ENCODE peak calls at places on chromosomes 1 and 21, in ten cellular contexts. P, B, F, Y, Q, G, E, S, C and R are unnamed samples.

GRCh38 chr1:118563969-118564951 is 379.2 kb upstream of the SPAG17 start:
- DNase-seq in P (no peak), B (peak; percentile 22), F (no peak), Y (peak; percentile 3), Q (peak; percentile 1), G (no peak), E (no peak), S (no peak), C (no peak), R (no peak)

GRCh38 chr1:76428027-76428426 is 353.5 kb downstream of the ST6GALNAC3 start:
- DNase-seq in P (no peak), B (no peak), F (no peak), Y (no peak), Q (peak; percentile 16), G (no peak), E (no peak), S (no peak), C (no peak), R (no peak)

GRCh38 chr1:245041058-245041698 is 113.6 kb upstream of the KIF26B start:
- DNase-seq in P (no peak), B (no peak), F (no peak), Y (no peak), Q (no peak), G (no peak), E (no peak), S (no peak), C (no peak), R (no peak)

GRCh38 chr1:24898152-24898908 is 31.7 kb downstream of the RUNX3 start:
- DNase-seq in P (peak; percentile 15), B (peak; percentile 32), F (peak; percentile 56), Y (no peak), Q (peak; percentile 49), G (peak; percentile 69), E (no peak), S (no peak), C (no peak), R (peak; percentile 60)

GRCh38 chr1:87428351-87428750 is 99.7 kb downstream of the LMO4 start:
- DNase-seq in P (no peak), B (no peak), F (no peak), Y (no peak), Q (no peak), G (no peak), E (no peak), S (no peak), C (no peak), R (no peak)

GRCh38 chr1:229664133-229664689 is 38.2 kb downstream of the URB2 start:
- DNase-seq in P (peak; percentile 46), B (no peak), F (no peak), Y (peak; percentile 45), Q (peak; percentile 68), G (no peak), E (no peak), S (no peak), C (peak; percentile 24), R (no peak)

GRCh38 chr1:230124187-230125128 is 57.4 kb downstream of the GALNT2 start:
- DNase-seq in P (peak; percentile 56), B (no peak), F (no peak), Y (no peak), Q (no peak), G (no peak), E (no peak), S (no peak), C (no peak), R (no peak)

GRCh38 chr1:230125633-230126528 is 58.8 kb downstream of the GALNT2 start:
- DNase-seq in P (no peak), B (no peak), F (no peak), Y (no peak), Q (no peak), G (no peak), E (no peak), S (no peak), C (no peak), R (no peak)

GRCh38 chr21:31732538-31732864 is 583 bp upstream of the SCAF4 start:
- DNase-seq in P (peak; percentile 67), B (no peak), F (no peak), Y (peak; percentile 42), Q (no peak), G (no peak), E (no peak), S (no peak), C (no peak), R (no peak)

GRCh38 chr21:31729622-31730343 is 2.1 kb downstream of the SCAF4 start:
- DNase-seq in P (no peak), B (no peak), F (no peak), Y (no peak), Q (no peak), G (no peak), E (no peak), S (no peak), C (no peak), R (no peak)

GRCh38 chr21:31731802-31732537 is at the start of gene SCAF4:
- DNase-seq in P (peak; percentile 91), B (peak; percentile 80), F (peak; percentile 86), Y (peak; percentile 92), Q (peak; percentile 88), G (peak; percentile 87), E (no peak), S (peak; percentile 89), C (peak; percentile 92), R (peak; percentile 96)

GRCh38 chr21:31730687-31731111 is 1.2 kb downstream of the SCAF4 start:
- DNase-seq in P (peak; percentile 30), B (peak; percentile 13), F (no peak), Y (no peak), Q (peak; percentile 48), G (no peak), E (no peak), S (no peak), C (no peak), R (peak; percentile 52)

DNA sequence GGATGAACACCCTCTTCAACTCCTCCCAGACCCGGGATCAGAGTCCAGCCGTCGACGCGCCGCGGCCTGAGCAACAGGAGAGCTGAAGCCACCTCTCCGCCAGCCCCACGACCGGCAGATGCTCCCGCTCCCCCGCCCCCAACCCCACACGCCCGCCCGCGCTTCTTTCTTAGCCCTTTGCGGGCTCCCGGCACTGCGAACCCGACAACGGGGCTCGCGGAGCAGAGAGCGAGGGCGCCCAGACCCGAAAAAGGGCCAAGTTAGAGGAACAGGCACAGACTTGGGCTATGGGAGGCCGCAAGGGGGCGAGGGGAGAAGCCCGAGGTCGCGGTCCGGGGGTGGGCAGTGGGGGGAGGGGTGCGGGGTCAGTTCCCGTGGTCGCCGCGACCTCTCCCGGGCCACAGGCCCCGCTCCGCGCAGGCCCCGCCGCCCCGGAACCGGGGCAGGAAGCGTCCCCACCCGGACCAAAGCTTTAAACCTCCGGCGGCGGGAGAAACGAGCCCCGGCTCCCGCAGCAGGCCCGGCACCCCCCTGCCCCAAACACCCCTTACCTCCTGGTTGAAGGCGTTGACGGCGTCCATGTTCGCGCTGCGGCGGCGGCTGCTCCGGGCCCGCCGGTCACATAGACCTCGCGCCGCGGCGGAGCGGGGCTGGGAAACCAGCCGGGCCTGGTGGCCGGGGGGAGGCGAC is 661 bp downstream of the SCAF4 start:
- DNase-seq in P (no peak), B (no peak), F (peak; percentile 20), Y (no peak), Q (no peak), G (peak; percentile 48), E (no peak), S (peak; percentile 57), C (peak; percentile 56), R (peak; percentile 74)
- TF ChIP-seq CTCF in P (peak; percentile 9), B (no peak), F (no peak), Y (peak; percentile 40), Q (no peak), G (peak; percentile 41), E (no peak), S (no peak), C (peak; percentile 9), R (peak; percentile 20)

DNA sequence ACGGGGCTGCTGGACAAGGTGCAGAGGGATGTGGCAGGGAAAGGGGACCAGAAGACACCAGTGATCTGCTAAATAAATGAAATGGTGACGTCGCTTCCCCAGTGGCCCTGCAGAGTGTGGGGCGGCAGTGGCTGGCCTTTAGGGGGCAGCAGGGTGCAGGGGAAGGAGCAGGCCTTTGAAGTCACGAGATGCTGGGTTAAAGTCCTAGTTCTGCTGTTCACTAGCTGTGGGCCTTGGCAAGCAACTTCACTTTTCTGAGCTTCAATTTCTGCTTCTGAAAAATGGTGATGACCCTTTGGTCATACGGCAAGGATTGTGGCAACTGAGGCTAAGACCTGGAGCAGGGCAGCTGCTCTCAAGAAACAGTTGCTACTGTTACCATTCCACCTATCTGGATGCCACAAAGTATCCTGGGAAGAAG is 9.2 kb upstream of the GALE start:
- DNase-seq in P (peak; percentile 62), B (peak; percentile 60), F (peak; percentile 66), Y (peak; percentile 81), Q (peak; percentile 78), G (peak; percentile 55), E (no peak), S (peak; percentile 70), C (peak; percentile 76), R (peak; percentile 80)
- TF ChIP-seq CTCF in P (peak; percentile 88), B (peak; percentile 46), F (peak; percentile 68), Y (peak; percentile 98), Q (peak; percentile 92), G (peak; percentile 74), E (peak; percentile 84), S (no peak), C (peak; percentile 78), R (peak; percentile 94)

DNA sequence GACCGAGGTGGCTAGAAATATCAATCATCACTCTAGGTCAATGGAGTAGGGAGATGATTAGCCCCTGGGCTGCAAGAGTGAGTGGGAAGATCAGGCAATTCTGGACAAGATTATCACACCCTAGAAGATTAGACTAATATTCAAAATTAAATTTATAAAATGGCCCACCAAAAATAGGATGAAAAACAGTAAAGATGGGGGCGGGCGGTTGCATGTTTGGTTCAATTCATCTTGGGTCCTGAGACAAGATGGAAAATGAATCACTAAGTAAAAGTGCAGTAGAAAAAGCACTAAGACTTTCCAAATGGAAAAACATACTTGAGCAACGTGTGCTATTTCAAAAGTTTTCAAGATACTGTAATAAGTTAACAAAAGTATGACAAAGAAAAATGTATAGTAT is 41.3 kb upstream of the LRRC8D start:
- DNase-seq in P (no peak), B (no peak), F (no peak), Y (no peak), Q (no peak), G (no peak), E (no peak), S (no peak), C (no peak), R (no peak)
- TF ChIP-seq CTCF in P (no peak), B (no peak), F (no peak), Y (no peak), Q (no peak), G (no peak), E (no peak), S (no peak), C (no peak), R (no peak)

DNA sequence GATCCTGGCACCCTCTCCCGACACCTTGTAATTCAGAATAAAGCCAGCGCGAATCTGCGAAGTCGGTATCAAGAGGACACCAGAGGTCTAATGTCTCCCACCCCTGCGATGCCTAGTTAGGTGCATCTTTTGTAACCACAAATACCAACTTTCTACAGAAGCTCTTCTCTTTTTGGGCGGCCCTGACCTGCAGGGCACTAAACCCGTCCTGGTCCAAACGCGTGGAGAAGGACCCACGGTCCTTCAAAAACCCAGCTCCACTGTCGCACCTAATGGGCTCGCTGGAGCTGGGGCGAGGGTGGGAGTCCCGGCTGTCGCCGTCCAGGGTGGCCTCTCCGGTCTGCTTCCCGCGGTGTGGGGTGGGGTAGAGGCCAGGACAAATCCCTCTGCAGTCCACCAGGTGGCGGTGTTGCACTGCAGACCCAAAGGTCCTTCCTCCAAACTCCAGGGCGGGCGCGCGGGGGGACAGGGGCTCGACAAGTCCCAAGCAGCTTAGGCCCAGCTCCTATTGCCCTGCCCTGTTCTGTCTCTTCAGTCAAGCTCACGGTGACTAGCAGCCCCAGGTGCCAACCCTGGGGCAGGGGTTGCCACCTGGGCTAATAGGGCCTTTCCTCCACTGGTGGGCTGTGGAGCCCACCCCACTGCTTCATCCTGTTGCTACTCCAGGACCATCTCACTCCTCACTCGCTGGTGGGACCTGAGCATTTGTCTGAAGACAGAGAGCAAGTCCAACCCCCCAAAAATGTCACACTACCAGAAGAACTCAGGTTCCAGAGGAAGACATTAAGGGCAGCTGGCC is 2.7 kb downstream of the HES3 start:
- DNase-seq in P (peak; percentile 69), B (peak; percentile 57), F (peak; percentile 72), Y (peak; percentile 61), Q (peak; percentile 77), G (peak; percentile 95), E (no peak), S (peak; percentile 83), C (peak; percentile 85), R (peak; percentile 95)
- TF ChIP-seq CTCF in P (peak; percentile 84), B (peak; percentile 93), F (peak; percentile 92), Y (peak; percentile 89), Q (peak; percentile 91), G (peak; percentile 98), E (peak; percentile 96), S (peak; percentile 94), C (peak; percentile 94), R (peak; percentile 94)